ENCODE peak calls at places on chromosomes 2 and 18, in seven cellular contexts. I, O, A, D, L, F and Z are unnamed samples.

GRCh38 chr2:108101481-108101880 is 115.2 kb downstream of the SLC5A7 start:
- DNase-seq in I (no peak), A (peak), L (no peak), F (no peak), O (no peak), D (no peak), Z (no peak)

GRCh38 chr2:27027211-27027651 is 5.5 kb upstream of the TMEM214 start:
- DNase-seq in A (no peak), I (no peak), L (no peak), D (no peak), O (no peak), F (no peak), Z (no peak)

GRCh38 chr18:35933982-35934381 is 38.5 kb upstream of the RMP24 start:
- DNase-seq in D (no peak), L (peak), I (no peak), A (peak), O (no peak), F (no peak), Z (no peak)

GRCh38 chr18:3248062-3248669 is 565 bp downstream of the MYL12A start:
- DNase-seq in A (no peak), I (peak), D (no peak), O (peak), F (peak), L (peak), Z (no peak)

GRCh38 chr2:149908731-149909690 is 321.4 kb upstream of the MMADHC start:
- DNase-seq in I (peak), L (no peak), F (peak), A (no peak), O (no peak), D (no peak), Z (no peak)

GRCh38 chr18:55095579-55095978 is 136.3 kb upstream of the CCDC68 start:
- DNase-seq in L (no peak), A (no peak), D (no peak), O (no peak), F (no peak), I (no peak), Z (no peak)

GRCh38 chr2:174341995-174342571 is 7.3 kb downstream of the SP9 start:
- DNase-seq in A (peak), O (peak), I (no peak), D (peak), F (peak), L (no peak), Z (no peak)

GRCh38 chr18:57802166-57802868 is 798 bp downstream of the ATP8B1 start:
- DNase-seq in D (peak), F (no peak), I (no peak), L (no peak), O (peak), A (peak), Z (peak)

GRCh38 chr2:173286153-173286809 is 68.4 kb upstream of the CDCA7 start:
- DNase-seq in A (peak), F (no peak), I (no peak), L (no peak), O (no peak), D (no peak), Z (no peak)

GRCh38 chr2:182929972-182930371 is 63.5 kb upstream of the FRZB start:
- DNase-seq in L (no peak), A (peak), D (no peak), I (no peak), O (no peak), F (no peak), Z (no peak)

GRCh38 chr2:169108098-169108884 is 38.9 kb downstream of the DHRS9 start:
- DNase-seq in L (no peak), D (no peak), F (no peak), O (no peak), I (no peak), A (no peak), Z (no peak)

GRCh38 chr2:11024010-11024615 is 112.4 kb downstream of the KCNF1 start:
- DNase-seq in D (peak), A (no peak), L (no peak), F (no peak), I (no peak), O (no peak), Z (no peak)

GRCh38 chr2:69946351-69947077 is 14.9 kb downstream of the ASPRV1 start:
- DNase-seq in A (no peak), L (no peak), D (no peak), O (no peak), I (peak), F (peak), Z (no peak)

GRCh38 chr2:164920430-164920829 is 34.9 kb downstream of the SLC38A11 start:
- DNase-seq in A (no peak), L (peak), F (peak), I (peak), D (no peak), O (no peak), Z (no peak)

GRCh38 chr18:72544092-72544886 is at the start of gene CBLN2:
- DNase-seq in O (peak), I (peak), D (peak), F (no peak), A (peak), L (peak), Z (peak)

GRCh38 chr2:100844514-100844913 is 24.6 kb downstream of the NPAS2 start:
- DNase-seq in I (peak), F (no peak), D (no peak), L (no peak), O (no peak), A (no peak), Z (no peak)

GRCh38 chr18:48229445-48230052 is 179.6 kb downstream of the ZBTB7C start:
- DNase-seq in L (no peak), O (no peak), I (no peak), F (no peak), D (no peak), A (peak), Z (no peak)

GRCh38 chr18:49582579-49582978 is 20.7 kb downstream of the LIPG start:
- DNase-seq in I (peak), A (no peak), D (no peak), L (no peak), O (no peak), F (peak), Z (no peak)

GRCh38 chr2:123958011-123958410 is 67.1 kb upstream of the CNTNAP5 start:
- DNase-seq in D (no peak), O (no peak), L (no peak), A (no peak), F (no peak), I (no peak), Z (no peak)

GRCh38 chr2:155600296-155600695 is 732.2 kb downstream of the NR4A2 start:
- DNase-seq in D (no peak), O (no peak), L (no peak), I (no peak), F (no peak), A (no peak), Z (no peak)

GRCh38 chr2:197205590-197206215 is 104.9 kb downstream of the ANKRD44 start:
- DNase-seq in A (no peak), I (no peak), O (no peak), D (no peak), L (no peak), F (no peak), Z (no peak)

GRCh38 chr18:48279312-48279711 is 129.9 kb downstream of the ZBTB7C start:
- DNase-seq in A (no peak), I (no peak), F (no peak), D (peak), L (no peak), O (no peak), Z (no peak)

GRCh38 chr2:65980531-65980930 is 454.4 kb upstream of the MEIS1 start:
- DNase-seq in L (no peak), F (no peak), I (no peak), O (no peak), D (no peak), A (no peak), Z (no peak)

GRCh38 chr2:44124502-44124901 is 44.2 kb upstream of the PPM1B start:
- DNase-seq in A (no peak), O (no peak), F (no peak), L (no peak), D (no peak), I (no peak), Z (no peak)

GRCh38 chr2:84297155-84297554 is 161.9 kb downstream of the SUCLG1 start:
- DNase-seq in A (peak), L (peak), I (no peak), D (no peak), O (no peak), F (no peak), Z (peak)

GRCh38 chr2:97662386-97662894 is 1.4 kb downstream of the ACTR1B start:
- DNase-seq in A (no peak), L (no peak), F (no peak), I (no peak), D (no peak), O (no peak), Z (no peak)

GRCh38 chr2:120783371-120783791 is 47.7 kb downstream of the GLI2 start:
- DNase-seq in A (no peak), D (no peak), F (peak), I (peak), O (no peak), L (no peak), Z (no peak)

GRCh38 chr18:37980556-37980955 is 415.0 kb upstream of the CELF4 start:
- DNase-seq in F (no peak), L (no peak), D (no peak), I (no peak), O (no peak), A (no peak), Z (no peak)

GRCh38 chr2:60466161-60466702 is 87.2 kb downstream of the BCL11A start:
- DNase-seq in F (no peak), D (no peak), I (no peak), L (no peak), O (no peak), A (peak), Z (no peak)

GRCh38 chr2:26148501-26148900 is 24.4 kb upstream of the GAREM2 start:
- DNase-seq in I (peak), F (peak), A (peak), D (no peak), L (no peak), O (no peak), Z (no peak)

GRCh38 chr2:33595385-33595784 is 3.7 kb downstream of the FAM98A start:
- DNase-seq in O (no peak), F (no peak), D (no peak), L (no peak), A (no peak), I (no peak), Z (no peak)

GRCh38 chr2:47189635-47190034 is 34.5 kb upstream of the STPG4 start:
- DNase-seq in I (peak), O (no peak), A (no peak), F (peak), D (no peak), L (no peak), Z (no peak)

GRCh38 chr18:41829648-41830516 is 125.2 kb upstream of the PIK3C3 start:
- DNase-seq in L (no peak), O (no peak), F (peak), A (no peak), D (no peak), I (no peak), Z (no peak)

GRCh38 chr18:52442686-52443085 is 102.7 kb downstream of the DCC start:
- DNase-seq in D (no peak), A (no peak), F (no peak), L (no peak), I (no peak), O (no peak), Z (no peak)

GRCh38 chr2:233600361-233600760 is 17.1 kb upstream of the UGT1A8 start:
- DNase-seq in L (no peak), O (no peak), D (no peak), I (no peak), F (no peak), A (no peak), Z (no peak)

GRCh38 chr2:21489050-21489449 is 365.3 kb downstream of the TDRD15 start:
- DNase-seq in F (no peak), A (no peak), I (no peak), L (no peak), D (no peak), O (no peak), Z (no peak)

GRCh38 chr2:186853871-186854435 is 5.0 kb upstream of the ZSWIM2 start:
- DNase-seq in A (no peak), L (no peak), I (peak), F (peak), D (no peak), O (no peak), Z (no peak)

GRCh38 chr2:186852508-186852907 is 3.5 kb upstream of the ZSWIM2 start:
- DNase-seq in I (no peak), D (no peak), O (no peak), L (no peak), A (no peak), F (no peak), Z (no peak)

DNA sequence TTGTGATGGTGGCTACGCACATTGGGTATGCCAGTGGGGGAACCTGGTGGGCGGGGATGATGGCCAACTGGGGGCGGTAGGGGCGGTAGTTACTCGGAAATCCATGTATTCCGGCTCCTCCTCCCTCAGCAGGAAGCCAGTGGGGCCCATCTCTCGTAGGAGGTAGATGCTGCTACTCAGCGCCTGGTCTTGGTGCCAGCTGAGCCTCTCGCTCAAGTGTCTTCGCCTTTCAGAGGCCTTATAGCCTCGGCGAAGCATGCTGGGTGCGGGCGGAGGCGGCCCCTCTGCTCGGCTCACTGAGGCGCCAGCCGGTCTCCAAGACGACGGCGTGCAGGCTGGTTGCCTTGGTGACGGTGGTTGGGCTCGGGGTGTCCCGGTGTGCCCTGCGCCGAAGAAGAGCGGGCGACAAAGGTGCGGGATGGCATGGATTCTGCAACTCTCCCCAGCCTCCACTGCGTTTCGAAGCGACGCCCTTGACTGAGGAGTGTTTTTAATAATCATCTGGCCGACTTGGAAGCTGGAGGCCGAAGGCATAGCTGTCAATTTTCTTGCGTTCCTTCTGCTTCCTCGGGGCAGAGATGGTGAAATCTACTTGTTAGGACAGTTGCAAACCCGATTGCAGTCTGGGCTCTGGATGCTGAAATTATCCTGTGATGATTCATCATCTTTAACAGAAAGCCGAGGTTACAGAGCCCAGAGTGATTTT is at the start of gene ZSWIM2:
- DNase-seq in O (peak), F (peak), A (peak), D (peak), L (peak), I (peak), Z (peak)
- H3K9ac ChIP-seq in O (peak), F (peak), A (peak), D (no peak), L (no peak), I (peak), Z (no peak)

GRCh38 chr18:21179590-21180220 is 62.3 kb upstream of the GREB1L start:
- DNase-seq in I (peak), D (peak), O (peak), A (peak), F (peak), L (peak), Z (peak)

GRCh38 chr18:21180588-21180987 is 61.4 kb upstream of the GREB1L start:
- DNase-seq in O (no peak), F (no peak), L (no peak), A (no peak), D (no peak), I (no peak), Z (no peak)

GRCh38 chr18:21184396-21184996 is 57.5 kb upstream of the GREB1L start:
- DNase-seq in O (no peak), I (no peak), F (no peak), D (no peak), A (no peak), L (peak), Z (no peak)

GRCh38 chr18:21183670-21184069 is 58.4 kb upstream of the GREB1L start:
- DNase-seq in L (peak), I (no peak), A (peak), F (no peak), D (no peak), O (no peak), Z (no peak)

DNA sequence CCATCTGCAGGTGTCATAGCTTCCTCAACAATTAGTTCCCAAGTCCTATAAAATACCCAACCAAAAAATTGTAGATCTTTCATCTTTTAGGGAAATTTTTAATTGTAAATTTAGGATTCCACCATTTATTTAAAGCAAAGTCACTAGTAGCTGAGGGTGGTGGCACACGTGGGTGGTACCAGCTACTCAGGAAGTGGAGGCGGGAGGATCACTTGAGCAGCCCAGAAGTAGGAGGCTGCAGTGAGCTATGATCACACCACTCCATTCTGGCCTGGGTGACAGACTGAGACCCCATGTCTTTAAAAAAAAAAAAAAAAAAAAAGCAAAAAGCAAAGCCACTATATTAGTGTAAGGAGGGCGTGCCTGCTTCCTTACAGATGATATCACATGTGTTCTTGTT is 60.3 kb upstream of the GREB1L start:
- DNase-seq in D (no peak), I (no peak), O (no peak), L (no peak), A (no peak), F (no peak), Z (no peak)
- H2AK5ac ChIP-seq in D (no peak), I (no peak), O (no peak), L (no peak), A (no peak), F (no peak), Z (no peak)

DNA sequence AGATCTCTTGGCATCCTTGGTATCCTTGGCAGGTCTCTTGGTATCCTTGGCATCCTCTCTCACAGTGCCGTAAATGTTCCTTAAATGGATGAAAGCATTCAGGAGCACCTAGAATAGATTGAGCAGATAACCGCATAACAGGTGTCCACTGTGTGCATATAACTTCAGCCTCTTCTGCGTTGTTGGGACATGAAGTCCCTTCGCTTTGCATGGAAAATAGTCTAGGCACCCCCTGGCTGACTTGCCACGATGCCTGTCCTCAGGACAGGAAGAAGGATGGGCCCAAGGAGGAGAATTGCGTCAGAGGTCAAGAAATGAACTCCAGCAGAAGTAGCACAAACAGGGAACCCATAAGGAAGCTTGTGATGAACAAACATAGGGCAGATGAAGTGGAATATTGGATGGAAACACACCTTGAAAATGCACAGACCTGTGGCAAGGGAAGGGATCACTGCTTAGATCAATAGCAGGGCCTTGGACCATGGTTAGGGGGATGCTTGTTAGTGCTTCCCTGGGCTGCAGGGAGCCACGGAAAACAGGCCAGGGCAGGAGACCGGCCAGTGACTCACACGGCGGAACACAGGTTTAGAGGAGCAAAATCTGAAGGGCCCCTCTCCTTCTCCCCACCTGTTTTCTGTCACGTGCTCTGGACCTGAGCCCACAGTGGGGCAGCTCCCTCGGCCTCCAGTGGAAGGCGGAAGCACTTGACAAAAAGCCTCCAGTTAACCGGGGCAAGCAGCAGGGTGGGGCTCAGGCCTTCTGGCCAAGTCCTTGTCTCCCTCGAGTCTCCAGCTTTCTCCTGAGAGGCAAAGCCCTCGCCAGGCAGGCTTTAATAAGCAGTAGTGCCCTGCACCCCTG is 99.2 kb upstream of the ASAP2 start:
- DNase-seq in F (peak), O (no peak), L (no peak), A (no peak), D (no peak), I (no peak), Z (no peak)
- H3K9ac ChIP-seq in F (no peak), O (peak), L (no peak), A (no peak), D (no peak), I (no peak), Z (no peak)

DNA sequence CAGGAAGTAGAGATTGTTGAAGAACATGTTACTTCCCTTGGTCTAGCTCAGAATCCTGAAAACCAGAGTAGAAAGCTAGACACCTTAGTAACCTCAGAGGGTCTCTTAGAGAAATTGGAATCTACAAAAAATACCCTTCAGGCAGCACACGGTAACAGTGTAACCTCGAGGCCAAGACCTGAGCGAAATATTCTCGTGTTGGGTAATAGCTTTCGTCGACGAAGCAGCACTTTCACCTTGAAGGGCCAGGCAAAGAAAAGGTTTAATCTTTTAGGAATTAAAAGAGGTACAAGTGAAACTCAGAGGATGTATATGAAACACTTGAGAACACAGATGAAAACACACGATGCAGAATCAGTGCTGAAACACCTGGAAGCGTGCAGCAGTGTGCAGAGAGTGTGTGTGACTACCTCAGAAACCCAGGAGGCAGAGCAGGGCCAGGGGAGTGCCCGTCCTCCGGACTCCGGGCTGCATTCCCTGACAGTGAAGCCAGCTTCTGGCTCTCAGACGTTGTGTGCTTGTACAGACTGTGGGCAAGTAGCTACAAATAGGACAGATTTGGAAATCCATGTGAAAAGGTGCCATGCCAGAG is 34.5 kb downstream of the ZNF407 start:
- DNase-seq in I (no peak), D (no peak), A (no peak), L (no peak), F (no peak), O (no peak), Z (no peak)
- H2AK5ac ChIP-seq in I (peak), D (no peak), A (no peak), L (no peak), F (no peak), O (no peak), Z (no peak)